ENCODE peak calls at places on chromosome 1, in ten cellular contexts. P is effector CD4-positive, alpha-beta T cell; D is activated CD4-positive, CD25-positive, alpha-beta regulatory T cell; W is type B pancreatic cell; Z is ELR; N is esophagus squamous epithelium; O is kidney; M is T1000; R is activated gamma-delta T cell treated with anti-CD3 and anti-CD28 coated beads, Interleukin-2, amount 50 U/mL, for 16 hours; T is HT1080. E is an unnamed sample.

GRCh38 chr1:197174818-197175217 is 28.3 kb upstream of the ASPM start:
- DNase-seq in D (no peak), W (no peak), P (no peak), Z (no peak), M (no peak), O (no peak), N (no peak), R (no peak), T (no peak), E (no peak)

GRCh38 chr1:162070094-162070748 is 730 bp downstream of the NOS1AP start:
- DNase-seq in D (no peak), W (peak; percentile 71), M (no peak), O (peak; percentile 82), P (no peak), R (no peak), N (no peak), Z (peak; percentile 14), T (no peak), E (no peak)

GRCh38 chr1:152932170-152932811 is 14.7 kb upstream of the SPRR5 start:
- DNase-seq in Z (no peak), N (no peak), R (no peak), O (no peak), D (no peak), P (no peak), M (no peak), T (no peak), W (no peak), E (no peak)

GRCh38 chr1:109677459-109677858 is 9.6 kb downstream of the GSTM2 start:
- DNase-seq in N (no peak), Z (no peak), D (no peak), O (no peak), M (no peak), T (no peak), R (no peak), P (no peak), W (no peak), E (no peak)

GRCh38 chr1:29709711-29710169 is 473.4 kb downstream of the PTPRU start:
- DNase-seq in Z (peak; percentile 86), O (no peak), D (no peak), M (peak; percentile 39), P (no peak), R (no peak), N (no peak), T (no peak), W (no peak), E (peak; percentile 54)

GRCh38 chr1:27597036-27597435 is 6.9 kb downstream of the AHDC1 start:
- DNase-seq in T (no peak), W (no peak), M (no peak), P (no peak), R (no peak), D (no peak), Z (no peak), O (no peak), N (no peak), E (no peak)

GRCh38 chr1:29120367-29120766 is 3.3 kb downstream of the TMEM200B start:
- DNase-seq in W (no peak), Z (no peak), T (no peak), D (no peak), O (no peak), M (no peak), N (no peak), P (no peak), R (no peak), E (no peak)

GRCh38 chr1:240613353-240614142 is 1.6 kb upstream of the GREM2 start:
- DNase-seq in Z (no peak), M (no peak), N (no peak), R (no peak), D (no peak), W (no peak), P (no peak), T (no peak), O (no peak), E (no peak)

E was measured in A172.